ENCODE peak calls at places on chromosomes 2 and 18, in six cellular contexts. D is HepG2, J is H1, C is K562, X is SK-N-SH, R is GM12878. K is an unnamed sample.

GRCh38 chr2:26640781-26641564 is at the start of gene CIB4:
- DNase-seq in D (no peak), C (no peak), R (no peak), J (peak; percentile 42), X (no peak), K (peak; percentile 4)

GRCh38 chr2:171523339-171523931 is 1.2 kb downstream of the CYBRD1 start:
- DNase-seq in J (peak; percentile 83), R (no peak), X (peak; percentile 72), D (peak; percentile 21), C (peak; percentile 77), K (peak; percentile 38)

GRCh38 chr2:134739261-134739878 is 20.6 kb upstream of the TMEM163 start:
- DNase-seq in J (no peak), C (no peak), R (no peak), X (no peak), D (no peak), K (no peak)

GRCh38 chr2:58900664-58901063 is 659.5 kb upstream of the FANCL start:
- DNase-seq in R (no peak), C (no peak), J (no peak), D (no peak), X (no peak), K (no peak)

GRCh38 chr2:16368328-16368727 is 297.3 kb downstream of the CYRIA start:
- DNase-seq in R (no peak), X (no peak), C (no peak), J (no peak), D (no peak), K (no peak)

GRCh38 chr2:174717273-174717672 is 47.0 kb downstream of the CHRNA1 start:
- DNase-seq in J (no peak), X (no peak), C (no peak), R (no peak), D (no peak), K (no peak)

GRCh38 chr2:182049783-182050182 is 64.1 kb downstream of the PPP1R1C start:
- DNase-seq in R (no peak), J (no peak), X (no peak), C (no peak), D (no peak), K (no peak)

GRCh38 chr2:226466589-226466988 is 333.0 kb downstream of the IRS1 start:
- DNase-seq in D (no peak), J (no peak), R (no peak), C (no peak), X (no peak), K (no peak)

GRCh38 chr18:26655614-26656400 is 107.5 kb upstream of the KCTD1 start:
- DNase-seq in D (no peak), J (peak; percentile 78), R (no peak), X (peak; percentile 81), C (no peak), K (no peak)

GRCh38 chr2:204544961-204545860 is at the start of gene PARD3B:
- DNase-seq in R (no peak), J (peak; percentile 76), X (peak; percentile 84), C (peak; percentile 22), D (peak; percentile 14), K (peak; percentile 18)

GRCh38 chr2:206368933-206369569 is 74.3 kb upstream of the ADAM23 start:
- DNase-seq in R (no peak), D (no peak), J (no peak), X (no peak), C (no peak), K (no peak)

GRCh38 chr2:70043252-70043875 is 43.9 kb upstream of the PCBP1 start:
- DNase-seq in J (no peak), D (no peak), R (no peak), C (no peak), X (no peak), K (no peak)

GRCh38 chr2:234725528-234726264 is 226.1 kb upstream of the SH3BP4 start:
- DNase-seq in R (no peak), J (no peak), D (peak; percentile 24), X (no peak), C (no peak), K (no peak)
- TF ChIP-seq YY1 in R (no peak), J (no peak), D (no peak), X (no peak), C (no peak), K (no peak)

DNA sequence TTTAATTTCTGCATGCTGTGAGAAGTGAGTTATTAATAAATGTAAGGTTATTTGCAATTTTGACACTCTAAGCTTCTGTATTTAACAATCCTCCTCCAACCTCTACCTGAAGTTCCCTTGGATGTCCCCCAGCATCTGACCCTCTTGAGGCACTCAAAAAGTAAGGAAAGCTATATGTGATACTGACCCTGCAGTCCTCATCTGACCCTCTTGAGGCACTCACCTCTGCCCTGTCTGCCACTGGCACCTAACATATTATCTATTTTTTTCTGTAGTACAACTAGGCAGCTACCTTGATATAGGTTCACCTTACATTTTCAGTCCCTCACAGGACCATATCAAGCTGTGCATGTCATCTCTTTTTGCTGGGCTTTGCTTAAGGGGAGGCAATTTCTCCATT is 583.4 kb upstream of the PKDCC start:
- DNase-seq in J (no peak), D (no peak), R (no peak), C (no peak), X (no peak), K (no peak)
- H2AFZ ChIP-seq in J (no peak overlapping the region), D (no peak overlapping the region), R (no peak overlapping the region), C (no peak overlapping the region), X (no peak overlapping the region), K (no peak overlapping the region)

DNA sequence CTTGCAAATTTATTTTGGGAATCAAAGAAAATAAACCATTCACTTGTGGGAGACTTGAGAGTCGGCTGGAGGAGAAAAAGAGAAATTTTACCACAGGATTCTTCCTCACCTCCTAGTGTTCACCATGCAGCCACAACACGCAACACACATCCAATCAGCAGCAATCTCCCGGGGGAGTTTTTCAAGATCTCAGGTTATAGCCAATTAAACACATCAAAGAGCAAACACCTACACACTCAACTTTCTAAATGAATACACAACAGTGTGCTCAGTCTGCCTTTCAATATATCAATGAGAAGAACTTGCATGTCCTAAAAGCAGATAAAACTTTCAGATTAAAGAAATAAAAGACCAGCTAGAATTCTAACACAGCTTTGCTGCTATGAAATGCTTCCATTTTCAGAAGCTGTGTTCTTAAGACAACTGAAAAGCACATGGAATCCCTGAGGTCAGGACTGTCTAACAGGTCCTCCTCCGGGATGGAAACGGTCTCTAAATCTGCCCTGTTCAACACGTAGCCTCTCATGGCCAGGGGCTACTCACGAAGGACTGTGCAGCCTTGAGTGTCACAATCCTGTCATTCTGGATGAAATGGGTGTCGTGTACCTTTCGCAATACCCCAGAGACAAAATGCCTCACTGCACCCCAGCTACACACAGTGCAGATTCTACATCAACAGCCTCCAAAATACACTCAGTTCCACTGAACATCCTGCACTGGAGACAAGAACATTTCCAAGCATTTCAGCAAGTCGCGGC is 84.2 kb downstream of the ZNF516 start:
- DNase-seq in C (no peak), R (peak; percentile 40), X (no peak), D (peak; percentile 10), J (no peak), K (no peak)
- TF ChIP-seq YY1 in C (no peak), R (no peak), X (no peak), D (no peak), J (no peak), K (no peak)

DNA sequence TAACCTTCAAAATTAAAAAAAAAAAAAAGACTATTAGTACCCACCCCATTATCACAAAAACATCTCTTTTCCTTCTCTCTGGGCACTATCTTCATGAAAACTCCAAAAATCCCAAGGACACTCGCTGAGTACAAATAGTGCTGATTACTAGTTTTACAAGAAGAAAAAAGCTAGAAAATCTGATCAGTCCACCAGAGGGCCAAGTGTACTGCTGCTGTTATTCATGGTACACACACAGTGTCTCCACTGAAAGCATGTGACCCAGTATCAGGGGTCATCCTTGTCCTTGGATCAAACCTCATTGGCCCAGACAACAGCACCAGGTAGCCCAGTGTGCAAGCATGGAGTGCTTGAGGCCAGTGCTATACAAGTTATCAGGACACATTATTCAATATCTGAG is 382.7 kb upstream of the KLHL29 start:
- DNase-seq in R (no peak), J (no peak), C (peak; percentile 2), D (no peak), X (no peak), K (no peak)
- H2AFZ ChIP-seq in R (no peak overlapping the region), J (no peak overlapping the region), C (no peak overlapping the region), D (no peak overlapping the region), X (no peak overlapping the region), K (no peak overlapping the region)

GRCh38 chr2:237081596-237081995 is 4.1 kb upstream of the COPS8 start:
- DNase-seq in R (no peak), X (no peak), C (no peak), J (no peak), D (no peak), K (no peak)

GRCh38 chr2:237072067-237072931 is 13.4 kb upstream of the COPS8 start:
- DNase-seq in X (peak; percentile 67), J (peak; percentile 99), R (no peak), C (peak; percentile 60), D (peak; percentile 51), K (peak; percentile 19)

GRCh38 chr2:237074211-237074993 is 11.3 kb upstream of the COPS8 start:
- DNase-seq in R (no peak), J (no peak), C (no peak), X (no peak), D (no peak), K (no peak)

GRCh38 chr2:237073552-237073951 is 12.1 kb upstream of the COPS8 start:
- DNase-seq in J (no peak), D (no peak), X (no peak), C (no peak), R (no peak), K (no peak)

DNA sequence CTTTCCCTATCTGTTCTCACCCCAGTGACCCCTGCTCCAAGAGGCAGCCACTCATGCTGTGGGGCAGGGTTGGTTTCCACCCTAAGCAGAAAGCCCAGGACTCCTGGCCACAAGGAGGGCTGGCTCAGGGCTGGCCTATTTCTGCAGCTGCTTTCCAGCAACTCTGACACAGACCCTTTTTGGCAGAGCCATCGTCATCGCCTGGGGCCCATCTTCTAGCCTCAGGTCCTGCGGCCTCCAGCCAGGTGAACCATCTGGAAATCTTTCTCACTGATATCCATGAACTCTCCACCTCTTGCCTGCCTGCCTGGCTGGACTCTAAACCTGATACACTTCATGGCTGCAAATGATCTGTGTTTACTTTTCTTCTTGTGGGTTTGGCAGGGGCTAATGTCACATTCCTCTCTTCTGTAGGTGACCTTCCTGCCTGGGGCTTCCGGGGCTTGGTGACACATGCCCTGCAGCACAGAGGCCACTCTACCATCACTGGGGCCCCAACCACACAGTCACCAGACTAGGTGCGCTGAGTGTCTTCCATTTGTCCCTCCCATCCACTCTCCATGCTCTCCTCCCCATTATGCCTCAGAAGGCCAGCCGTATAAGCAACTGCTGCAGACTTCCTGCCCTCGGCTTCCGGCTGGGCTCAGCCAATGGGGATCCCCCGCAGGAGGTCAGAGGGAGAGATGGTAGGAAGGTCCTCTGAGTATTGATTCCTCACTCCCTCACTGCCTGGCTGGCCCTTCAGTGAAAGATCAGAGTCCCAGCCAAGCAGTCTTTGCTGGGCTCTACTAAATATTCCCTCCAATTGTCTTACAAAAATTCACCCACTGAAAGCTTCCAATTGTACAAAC is 9.7 kb upstream of the COPS8 start:
- DNase-seq in R (no peak), X (no peak), J (no peak), D (peak; percentile 98), C (no peak), K (no peak)
- TF ChIP-seq YY1 in R (no peak), X (no peak), J (no peak), D (peak; percentile 63), C (no peak), K (no peak)

DNA sequence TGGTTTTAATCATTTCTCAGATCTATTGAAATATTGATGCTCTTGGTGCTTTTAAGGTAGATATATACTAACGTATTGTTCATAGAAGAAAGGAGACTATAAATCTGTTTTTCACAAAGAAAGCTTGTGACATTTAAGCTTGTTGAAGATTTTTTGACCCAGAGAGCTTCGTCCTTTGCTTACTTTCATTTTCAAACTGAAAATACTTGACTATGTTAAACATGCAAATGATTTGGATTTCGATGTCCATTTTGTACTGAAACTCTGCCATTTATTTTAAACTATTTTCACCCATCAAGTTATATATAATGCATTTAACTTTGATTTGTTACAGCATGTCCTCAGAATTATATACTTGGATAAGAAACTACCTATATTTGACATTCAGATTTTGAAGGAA is 85.2 kb downstream of the SLC4A10 start:
- DNase-seq in R (no peak), J (no peak), C (no peak), X (no peak), D (no peak), K (no peak)
- H2AFZ ChIP-seq in R (peak overlapping the region; percentile 60), J (no peak overlapping the region), C (no peak overlapping the region), X (peak overlapping the region; percentile 72), D (no peak overlapping the region), K (no peak overlapping the region)

K was measured in HCT116.